ENCODE peak calls at places on chromosome 21, in five cellular contexts. K is stimulated activated CD4-positive, alpha-beta T cell treated with anti-CD3 and anti-CD28 coated beads, Interleukin-1b, Interleukin-23, amount 100 ng/mL, for 1 hour; P is stomach; D is foreskin fibroblast; Q is activated T-cell treated with anti-CD3 and anti-CD28 coated beads, Interleukin-2, amount 50 U/mL, for 72 hours. V is an unnamed sample.
A peak's percentile ranks its signal among the peaks of the same experiment; 100 is the strongest.

GRCh38 chr21:26550357-26550756 is 22.7 kb downstream of the CYYR1 start:
- DNase-seq in K (no peak), P (no peak), D (peak; percentile 46), Q (no peak), V (no peak)

GRCh38 chr21:17523007-17523451 is 10.2 kb downstream of the CXADR start:
- DNase-seq in K (no peak), P (no peak), D (no peak), Q (no peak), V (no peak)

GRCh38 chr21:37043818-37044217 is 29.1 kb downstream of the PIGP start:
- DNase-seq in K (no peak), P (no peak), D (no peak), Q (no peak), V (no peak)

GRCh38 chr21:39807738-39808137 is 59.5 kb upstream of the PCP4 start:
- DNase-seq in K (no peak), P (no peak), D (no peak), Q (no peak), V (no peak)

GRCh38 chr21:33266784-33267135 is 593 bp downstream of the IL10RB start:
- DNase-seq in K (no peak), P (peak; percentile 28), D (no peak), Q (peak; percentile 49), V (no peak)

GRCh38 chr21:33127154-33127893 is 57.4 kb downstream of the OLIG1 start:
- DNase-seq in K (peak; percentile 7), P (peak; percentile 49), D (peak; percentile 84), Q (peak; percentile 76), V (peak; percentile 81)

GRCh38 chr21:45016031-45016430 is 58.3 kb upstream of the ADARB1 start:
- DNase-seq in K (no peak), P (no peak), D (no peak), Q (no peak), V (no peak)

GRCh38 chr21:36325373-36326010 is 5.5 kb downstream of the MORC3 start:
- DNase-seq in K (no peak), P (no peak), D (peak; percentile 57), Q (no peak), V (no peak)

GRCh38 chr21:14864211-14865021 is 200.4 kb downstream of the NRIP1 start:
- DNase-seq in K (no peak), P (peak; percentile 68), D (peak; percentile 69), Q (peak; percentile 48), V (peak; percentile 74)

GRCh38 chr21:21383126-21383525 is 384.9 kb downstream of the NCAM2 start:
- DNase-seq in K (no peak), P (no peak), D (peak; percentile 1), Q (no peak), V (no peak)